ENCODE peak calls at places on chromosome 22, in seven cellular contexts. K is Peyer's patch, L is lower lobe of right lung, D is GM23248, Z is prostate gland, B is OCI-LY7, E is tibial nerve. V is an unnamed sample. For H3K9me3, the result is how much of the 10 kb centered on the place peaks cover.

GRCh38 chr22:19213496-19214473 is 35.2 kb upstream of the SLC25A1 start:
- DNase-seq in K (no peak), L (no peak), D (no peak), Z (no peak), B (no peak), E (no peak), V (no peak)

GRCh38 chr22:30984317-30984716 is 15.3 kb downstream of the TUG1 start:
- DNase-seq in K (no peak), L (no peak), D (no peak), Z (no peak), B (no peak), E (no peak), V (no peak)

GRCh38 chr22:25141994-25142620 is 57.6 kb upstream of the CRYBB3 start:
- DNase-seq in K (no peak), L (no peak), D (no peak), Z (no peak), B (no peak), E (no peak), V (no peak)

GRCh38 chr22:38315801-38316339 is 1.4 kb downstream of the CSNK1E start:
- DNase-seq in K (peak), L (no peak), D (peak), Z (no peak), B (peak), E (no peak), V (no peak)

GRCh38 chr22:39270280-39270679 is 25.5 kb upstream of the PDGFB start:
- DNase-seq in K (no peak), L (no peak), D (no peak), Z (no peak), B (no peak), E (no peak), V (no peak)

GRCh38 chr22:36227396-36227795 is 11.9 kb downstream of the APOL2 start:
- DNase-seq in K (no peak), L (no peak), D (no peak), Z (no peak), B (no peak), E (no peak), V (no peak)

GRCh38 chr22:32448980-32449379 is 15.3 kb downstream of the BPIFC start:
- DNase-seq in K (no peak), L (no peak), D (no peak), Z (no peak), B (no peak), E (no peak), V (no peak)

GRCh38 chr22:25101986-25102385 is 97.7 kb upstream of the CRYBB3 start:
- DNase-seq in K (no peak), L (no peak), D (no peak), Z (no peak), B (no peak), E (no peak), V (no peak)

GRCh38 chr22:22454997-22455396 is 53.5 kb downstream of the ZNF280B start:
- DNase-seq in K (no peak), L (no peak), D (no peak), Z (no peak), B (no peak), E (no peak), V (no peak)
- H3K9me3 ChIP-seq in K (under half), L (under half), D (under half), Z (under half), B (under half), E (under half), V (under half)

GRCh38 chr22:49712195-49712791 is 115.4 kb downstream of the BRD1 start:
- DNase-seq in K (no peak), L (no peak), D (peak), Z (no peak), B (no peak), E (no peak), V (no peak)
- H3K9me3 ChIP-seq in K (under half), L (under half), D (under half), Z (under half), B (under half), E (under half), V (under half)

GRCh38 chr22:49369726-49370717 is 457.7 kb downstream of the BRD1 start:
- DNase-seq in K (no peak), L (peak), D (no peak), Z (no peak), B (no peak), E (no peak), V (no peak)
- H3K9me3 ChIP-seq in K (under half), L (under half), D (under half), Z (under half), B (under half), E (under half), V (under half)

GRCh38 chr22:46319319-46319718 is 16.2 kb upstream of the TRMU start:
- DNase-seq in K (no peak), L (peak), D (no peak), Z (no peak), B (no peak), E (no peak), V (no peak)

GRCh38 chr22:46320716-46321386 is 14.7 kb upstream of the TRMU start:
- DNase-seq in K (no peak), L (no peak), D (no peak), Z (no peak), B (no peak), E (no peak), V (no peak)

GRCh38 chr22:46321387-46321775 is 14.1 kb upstream of the TRMU start:
- DNase-seq in K (no peak), L (no peak), D (no peak), Z (no peak), B (no peak), E (no peak), V (no peak)

GRCh38 chr22:46318576-46318975 is 16.9 kb upstream of the TRMU start:
- DNase-seq in K (no peak), L (peak), D (no peak), Z (no peak), B (no peak), E (no peak), V (no peak)

DNA sequence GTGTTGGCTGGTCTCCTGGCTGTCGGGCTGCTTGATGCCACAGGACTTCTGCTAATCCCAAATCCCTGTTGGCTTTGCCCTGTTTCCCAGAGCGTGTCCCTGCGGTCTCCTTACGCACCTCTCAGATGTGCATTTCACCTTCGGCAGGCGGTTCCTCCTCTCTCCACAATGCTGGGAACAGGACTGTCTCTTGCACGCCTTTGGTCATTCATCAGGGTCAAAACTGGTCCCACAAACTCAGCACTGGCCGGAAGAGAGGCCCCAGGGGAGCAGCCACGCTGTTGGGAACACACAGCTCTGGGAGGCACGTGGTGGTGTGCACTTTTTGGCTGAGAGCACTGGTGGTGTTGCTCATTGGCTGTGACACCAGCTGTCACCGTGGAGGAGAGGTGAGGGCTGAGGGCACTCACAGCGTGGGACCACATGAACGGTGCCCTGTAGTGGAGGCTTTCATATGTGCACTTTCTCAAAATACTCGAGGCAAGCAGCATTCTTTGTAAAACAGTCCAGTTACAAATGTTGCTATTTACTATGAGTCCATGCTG is 15.3 kb upstream of the TRMU start:
- DNase-seq in K (no peak), L (no peak), D (no peak), Z (no peak), B (no peak), E (no peak), V (no peak)
- H3K9me3 ChIP-seq in K (under half), L (under half), D (under half), Z (under half), B (under half), E (under half), V (under half)